ENCODE peak calls at places on chromosome 7, in ten cellular contexts. T is fibroblast of lung; E is prostate gland; V is breast epithelium; X is heart left ventricle; P is nephron progenitor cell; F is thoracic aorta; G is foreskin fibroblast; D is CD4-positive, alpha-beta T cell; Y is pancreas. S is an unnamed sample.

GRCh38 chr7:78607099-78607498 is 808.5 kb downstream of the PHTF2 start:
- DNase-seq in T (peak), E (no peak), V (no peak), X (no peak), P (peak), F (no peak), G (peak), D (no peak), Y (no peak), S (no peak)

GRCh38 chr7:157526604-157527003 is 189.8 kb downstream of the DNAJB6 start:
- DNase-seq in T (no peak), E (no peak), V (peak), X (no peak), P (no peak), F (no peak), G (no peak), D (no peak), Y (no peak), S (no peak)

GRCh38 chr7:6271694-6272371 is 591 bp downstream of the CYTH3 start:
- DNase-seq in T (no peak), E (no peak), V (no peak), X (peak), P (no peak), F (no peak), G (peak), D (peak), Y (peak), S (peak)

GRCh38 chr7:132575336-132575986 is 809 bp downstream of the PLXNA4 start:
- DNase-seq in T (peak), E (no peak), V (no peak), X (peak), P (peak), F (no peak), G (peak), D (no peak), Y (no peak), S (peak)

GRCh38 chr7:50679218-50680007 is 103.3 kb downstream of the GRB10 start:
- DNase-seq in T (peak), E (no peak), V (no peak), X (no peak), P (no peak), F (no peak), G (peak), D (no peak), Y (no peak), S (no peak)

GRCh38 chr7:44131173-44132009 is 8.0 kb upstream of the POLD2 start:
- DNase-seq in T (no peak), E (no peak), V (no peak), X (no peak), P (peak), F (no peak), G (peak), D (no peak), Y (no peak), S (peak)

GRCh38 chr7:48246073-48246472 is 74.8 kb downstream of the ABCA13 start:
- DNase-seq in T (peak), E (no peak), V (no peak), X (no peak), P (no peak), F (no peak), G (no peak), D (no peak), Y (no peak), S (no peak)

GRCh38 chr7:17716816-17717215 is 223.5 kb downstream of the SNX13 start:
- DNase-seq in T (no peak), E (no peak), V (no peak), X (no peak), P (no peak), F (no peak), G (no peak), D (no peak), Y (no peak), S (no peak)

GRCh38 chr7:38163671-38164070 is 14.4 kb upstream of the STARD3NL start:
- DNase-seq in T (no peak), E (no peak), V (no peak), X (no peak), P (no peak), F (no peak), G (peak), D (no peak), Y (no peak), S (no peak)

GRCh38 chr7:55345292-55345691 is 19.8 kb upstream of the LANCL2 start:
- DNase-seq in T (no peak), E (no peak), V (no peak), X (no peak), P (no peak), F (no peak), G (no peak), D (no peak), Y (no peak), S (no peak)

GRCh38 chr7:66629222-66629658 is 559 bp downstream of the KCTD7 start:
- DNase-seq in T (no peak), E (no peak), V (no peak), X (no peak), P (peak), F (no peak), G (peak), D (no peak), Y (peak), S (no peak)

GRCh38 chr7:51727441-51727840 is 410.8 kb upstream of the COBL start:
- DNase-seq in T (no peak), E (no peak), V (no peak), X (no peak), P (no peak), F (no peak), G (no peak), D (no peak), Y (no peak), S (no peak)

GRCh38 chr7:51731086-51731485 is 414.5 kb upstream of the COBL start:
- DNase-seq in T (no peak), E (no peak), V (no peak), X (no peak), P (no peak), F (no peak), G (no peak), D (no peak), Y (no peak), S (no peak)

GRCh38 chr7:51732066-51732465 is 415.5 kb upstream of the COBL start:
- DNase-seq in T (no peak), E (no peak), V (no peak), X (no peak), P (no peak), F (no peak), G (no peak), D (no peak), Y (no peak), S (no peak)

GRCh38 chr7:51732951-51733350 is 416.3 kb upstream of the COBL start:
- DNase-seq in T (no peak), E (no peak), V (no peak), X (no peak), P (no peak), F (no peak), G (no peak), D (no peak), Y (no peak), S (no peak)
- TF ChIP-seq CTCF in T (no peak), E (no peak), V (no peak), X (no peak), P (no peak), F (no peak), G (no peak), D (no peak), Y (no peak), S (no peak)

GRCh38 chr7:3453398-3453797 is 152.3 kb downstream of the SDK1 start:
- DNase-seq in T (no peak), E (no peak), V (no peak), X (no peak), P (no peak), F (no peak), G (no peak), D (no peak), Y (no peak), S (no peak)
- TF ChIP-seq CTCF in T (no peak), E (no peak), V (no peak), X (no peak), P (no peak), F (no peak), G (no peak), D (no peak), Y (no peak), S (no peak)

GRCh38 chr7:7736671-7737070 is 18.3 kb upstream of the RPA3 start:
- DNase-seq in T (no peak), E (no peak), V (no peak), X (no peak), P (peak), F (no peak), G (no peak), D (no peak), Y (no peak), S (no peak)
- TF ChIP-seq CTCF in T (no peak), E (no peak), V (no peak), X (no peak), P (no peak), F (no peak), G (no peak), D (no peak), Y (no peak), S (no peak)

DNA sequence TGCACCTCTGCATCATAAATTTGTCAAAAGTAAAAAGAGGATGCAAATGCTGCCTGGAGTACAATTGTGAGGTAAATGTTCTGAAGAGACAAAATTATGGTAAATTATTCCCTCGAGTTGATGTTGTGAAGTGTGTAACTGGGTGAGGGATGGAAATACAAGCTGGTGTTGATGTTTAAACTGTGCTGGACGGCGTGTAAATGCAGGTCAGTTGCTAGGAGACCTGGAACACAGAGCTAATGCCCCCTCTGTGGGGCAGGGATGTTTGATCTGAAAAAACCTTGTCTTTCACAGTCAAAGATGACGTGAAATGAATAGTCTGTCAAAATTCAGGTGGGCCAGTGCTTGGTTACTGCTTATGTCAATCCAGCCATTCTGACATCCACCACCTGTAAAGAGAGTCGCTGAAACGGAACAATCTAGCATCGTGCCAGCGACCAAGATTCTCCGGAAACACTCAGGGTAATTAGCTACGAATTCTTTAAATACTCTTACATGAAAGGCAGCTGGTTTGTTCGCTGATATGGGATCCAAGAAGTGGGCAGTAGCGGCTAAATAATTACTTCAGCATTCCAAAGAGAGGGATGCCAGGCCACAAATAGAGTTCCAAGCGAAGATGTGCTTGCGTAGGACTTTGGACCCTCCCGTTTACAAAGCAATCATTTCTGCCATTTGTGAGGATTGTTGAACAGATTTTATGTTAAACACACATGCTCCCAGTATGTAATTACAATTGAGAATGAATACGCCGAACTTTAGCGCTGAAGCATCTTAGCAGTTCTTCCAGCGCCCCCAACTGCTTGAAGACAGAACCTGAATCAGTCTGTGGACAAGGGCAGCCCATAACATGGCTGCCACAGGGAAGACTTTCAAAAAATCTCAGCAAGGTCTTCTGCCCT is 7.4 kb upstream of the ASB4 start:
- DNase-seq in T (peak), E (no peak), V (no peak), X (no peak), P (peak), F (no peak), G (peak), D (no peak), Y (no peak), S (peak)
- TF ChIP-seq CTCF in T (peak), E (no peak), V (no peak), X (no peak), P (peak), F (no peak), G (peak), D (no peak), Y (no peak), S (no peak)